ENCODE peak calls at places on chromosomes 2 and 18, in ten cellular contexts. Z is neural progenitor cell; F is OCI-LY7; N is IMR-90; H is astrocyte of the spinal cord; B is HL-60; R is cardiac muscle cell; X is HepG2; D is CD4-positive, alpha-beta memory T cell; T is CD8-positive, alpha-beta memory T cell. V is an unnamed sample.
A peak's percentile ranks its signal among the peaks of the same experiment; 100 is the strongest.

GRCh38 chr2:236172866-236173733 is 4.9 kb upstream of the GBX2 start:
- DNase-seq in H (no peak), F (no peak), Z (peak; percentile 59), X (peak; percentile 59), T (no peak), N (no peak), R (no peak), D (no peak), B (no peak), V (no peak)

GRCh38 chr2:15756011-15756550 is 164.4 kb downstream of the DDX1 start:
- DNase-seq in T (no peak), R (no peak), X (no peak), B (no peak), F (no peak), Z (no peak), N (no peak), H (no peak), D (no peak), V (no peak)

GRCh38 chr2:168816369-168816768 is 13.9 kb downstream of the NOSTRIN start:
- DNase-seq in N (peak; percentile 87), B (no peak), H (peak; percentile 85), F (no peak), R (no peak), X (no peak), D (no peak), T (no peak), Z (no peak), V (peak; percentile 79)

GRCh38 chr18:5693637-5694175 is 149.9 kb upstream of the EPB41L3 start:
- DNase-seq in D (no peak), F (no peak), N (no peak), T (no peak), Z (peak; percentile 9), R (no peak), H (no peak), X (no peak), B (no peak), V (no peak)

GRCh38 chr2:240256704-240257637 is 116.5 kb upstream of the OTOS start:
- DNase-seq in Z (no peak), H (no peak), B (no peak), D (no peak), F (no peak), T (no peak), R (no peak), X (no peak), N (no peak), V (no peak)

GRCh38 chr18:34809697-34810096 is 99.6 kb downstream of the DTNA start:
- DNase-seq in Z (peak; percentile 56), T (no peak), D (no peak), B (peak; percentile 37), F (no peak), H (peak; percentile 32), X (peak; percentile 52), R (peak; percentile 25), N (peak; percentile 32), V (peak; percentile 45)

GRCh38 chr2:27756544-27757498 is 14.7 kb upstream of the MRPL33 start:
- DNase-seq in D (no peak), N (no peak), X (no peak), F (no peak), B (peak; percentile 96), T (no peak), Z (no peak), H (peak; percentile 40), R (no peak), V (no peak)

GRCh38 chr2:179724403-179724802 is 137.0 kb downstream of the ZNF385B start:
- DNase-seq in Z (no peak), N (no peak), B (no peak), F (no peak), D (no peak), H (no peak), T (no peak), X (no peak), R (no peak), V (no peak)

GRCh38 chr18:45726603-45727002 is 2.6 kb downstream of the SLC14A1 start:
- DNase-seq in H (no peak), B (no peak), R (no peak), F (no peak), X (no peak), N (peak; percentile 39), T (no peak), D (no peak), Z (no peak), V (no peak)

GRCh38 chr18:45723921-45724320 is at the start of gene SLC14A1:
- DNase-seq in R (no peak), H (no peak), B (no peak), T (no peak), X (no peak), N (no peak), D (no peak), F (no peak), Z (no peak), V (no peak)

GRCh38 chr18:45722899-45723298 is 1.1 kb upstream of the SLC14A1 start:
- DNase-seq in T (peak; percentile 34), N (peak; percentile 77), F (peak; percentile 49), B (peak; percentile 73), H (peak; percentile 83), R (peak; percentile 77), X (peak; percentile 21), D (peak; percentile 57), Z (peak; percentile 76), V (peak; percentile 73)

GRCh38 chr18:45727068-45727467 is 3.1 kb downstream of the SLC14A1 start:
- DNase-seq in N (no peak), D (no peak), B (no peak), F (no peak), T (no peak), R (no peak), Z (no peak), H (no peak), X (no peak), V (no peak)

GRCh38 chr18:45724591-45724990 is 610 bp downstream of the SLC14A1 start:
- DNase-seq in Z (no peak), H (no peak), R (no peak), X (no peak), D (no peak), T (no peak), B (no peak), F (no peak), N (no peak), V (no peak)
- H3K4me3 ChIP-seq in Z (no peak overlapping the region), H (peak overlapping the region; percentile 36), R (no peak overlapping the region), X (no peak overlapping the region), D (no peak overlapping the region), T (no peak overlapping the region), B (no peak overlapping the region), F (no peak overlapping the region), N (peak overlapping the region; percentile 5), V (no peak overlapping the region)

GRCh38 chr2:231613054-231613654 is 20.5 kb downstream of the TEX44 start:
- DNase-seq in Z (no peak), F (peak; percentile 44), B (no peak), X (peak; percentile 42), D (no peak), N (no peak), T (no peak), R (no peak), H (no peak), V (peak; percentile 21)

GRCh38 chr2:231615058-231615671 is 22.5 kb downstream of the TEX44 start:
- DNase-seq in D (peak; percentile 12), T (no peak), N (no peak), B (no peak), H (no peak), R (no peak), Z (peak; percentile 62), X (no peak), F (peak; percentile 27), V (no peak)

GRCh38 chr2:231614559-231615057 is 21.9 kb downstream of the TEX44 start:
- DNase-seq in N (no peak), D (peak; percentile 15), B (peak; percentile 80), T (peak; percentile 13), F (peak; percentile 73), R (no peak), X (no peak), H (no peak), Z (no peak), V (no peak)

GRCh38 chr2:231612199-231613053 is 19.8 kb downstream of the TEX44 start:
- DNase-seq in Z (peak; percentile 86), H (peak; percentile 97), B (peak; percentile 98), R (peak; percentile 84), T (peak; percentile 79), F (peak; percentile 91), N (peak; percentile 96), X (peak; percentile 80), D (peak; percentile 83), V (peak; percentile 94)

DNA sequence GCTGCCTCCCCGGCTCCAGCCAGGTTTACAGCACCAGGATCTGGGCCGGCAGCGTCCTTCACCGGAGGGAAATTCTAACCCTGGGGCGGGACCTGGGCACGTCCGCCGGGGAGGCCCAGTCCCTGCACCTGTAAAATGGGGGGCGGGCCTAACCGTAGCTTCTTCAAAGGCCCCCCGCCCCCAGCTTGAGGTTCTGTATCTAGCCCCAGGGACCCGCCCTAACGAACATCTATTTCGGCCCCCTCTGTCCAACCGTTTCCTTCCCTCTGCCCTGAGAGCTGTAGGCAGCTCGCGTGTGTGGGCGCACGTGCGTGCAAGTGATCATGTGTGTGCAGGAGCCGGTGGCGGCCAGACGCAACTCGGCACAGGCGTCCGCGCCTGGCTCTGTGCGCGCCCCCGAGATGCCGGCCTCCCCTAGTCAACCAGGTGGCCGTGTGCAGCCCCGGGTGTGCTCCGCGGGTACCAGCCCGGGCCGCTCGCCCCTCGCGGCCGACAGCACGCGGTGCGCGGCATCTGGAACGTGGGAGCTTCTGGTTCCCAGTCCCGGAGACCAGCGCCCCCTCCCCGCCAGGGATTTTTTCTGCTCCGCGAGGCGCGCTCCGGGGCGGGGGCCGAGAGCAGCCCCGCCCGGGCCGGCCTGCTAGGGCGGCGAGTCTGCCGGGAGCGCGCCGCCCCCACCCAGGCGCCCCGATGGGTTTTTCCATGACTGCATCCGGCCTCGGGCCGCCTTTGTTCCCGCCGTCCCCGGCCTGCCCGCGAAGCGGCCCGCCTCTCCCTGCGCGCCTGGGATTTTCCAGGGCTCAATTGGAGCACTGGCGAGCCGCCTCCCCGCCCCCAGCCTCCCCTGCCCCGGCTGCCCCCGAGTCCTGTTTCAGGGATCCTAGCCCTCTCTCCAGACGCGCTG is 21.2 kb downstream of the TEX44 start:
- DNase-seq in D (peak; percentile 55), T (peak; percentile 54), X (peak; percentile 83), R (peak; percentile 84), H (peak; percentile 89), B (peak; percentile 99), Z (peak; percentile 96), F (peak; percentile 99), N (peak; percentile 80), V (peak; percentile 64)
- H3K4me3 ChIP-seq in D (peak overlapping the region; percentile 47), T (peak overlapping the region; percentile 62), X (peak overlapping the region; percentile 41), R (peak overlapping the region; percentile 9), H (peak overlapping the region; percentile 25), B (peak overlapping the region; percentile 10), Z (peak overlapping the region; percentile 45), F (peak overlapping the region; percentile 60), N (peak overlapping the region; percentile 42), V (peak overlapping the region; percentile 40)

DNA sequence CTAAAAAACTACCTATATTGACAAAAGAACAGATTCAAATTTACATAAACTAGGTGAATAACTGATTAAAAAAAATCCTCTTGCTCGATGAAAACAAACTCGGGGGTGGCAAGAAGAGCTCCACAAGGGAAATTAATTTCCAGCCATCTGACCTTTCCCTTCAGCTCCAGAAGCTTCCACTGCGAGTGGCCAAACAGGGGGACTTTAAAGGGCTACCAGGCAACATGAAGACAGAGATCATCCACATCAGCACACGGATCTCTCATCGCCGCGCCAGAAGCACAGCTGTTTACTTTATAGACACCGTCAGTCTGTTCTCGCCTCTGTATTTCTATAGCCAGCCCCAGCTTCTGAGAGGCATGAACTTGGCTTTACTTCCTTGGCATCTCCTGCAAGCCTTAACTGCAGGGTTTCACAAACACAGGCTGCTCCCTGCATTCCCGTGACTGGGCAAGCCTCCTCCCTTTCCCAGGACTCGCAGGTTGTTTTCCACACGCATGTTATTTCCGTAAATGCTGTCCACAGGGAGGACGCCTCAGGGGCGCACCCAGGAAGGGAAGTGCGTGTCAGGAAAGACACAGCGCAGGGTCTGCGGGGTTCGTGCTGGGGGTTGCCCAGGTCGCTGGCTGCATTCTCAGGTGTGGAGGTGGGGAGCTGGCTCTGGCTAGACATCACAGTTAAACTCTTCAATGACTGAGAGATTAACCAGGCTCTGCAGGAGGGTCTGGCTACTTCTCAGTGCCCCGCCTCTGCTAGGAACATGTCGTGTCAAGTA is 85.0 kb downstream of the USP40 start:
- DNase-seq in X (no peak), F (no peak), D (no peak), Z (no peak), R (no peak), B (no peak), H (no peak), T (no peak), N (no peak), V (peak; percentile 70)
- H3K4me3 ChIP-seq in X (no peak overlapping the region), F (no peak overlapping the region), D (no peak overlapping the region), Z (no peak overlapping the region), R (no peak overlapping the region), B (no peak overlapping the region), H (no peak overlapping the region), T (no peak overlapping the region), N (no peak overlapping the region), V (peak overlapping the region; percentile 5)

DNA sequence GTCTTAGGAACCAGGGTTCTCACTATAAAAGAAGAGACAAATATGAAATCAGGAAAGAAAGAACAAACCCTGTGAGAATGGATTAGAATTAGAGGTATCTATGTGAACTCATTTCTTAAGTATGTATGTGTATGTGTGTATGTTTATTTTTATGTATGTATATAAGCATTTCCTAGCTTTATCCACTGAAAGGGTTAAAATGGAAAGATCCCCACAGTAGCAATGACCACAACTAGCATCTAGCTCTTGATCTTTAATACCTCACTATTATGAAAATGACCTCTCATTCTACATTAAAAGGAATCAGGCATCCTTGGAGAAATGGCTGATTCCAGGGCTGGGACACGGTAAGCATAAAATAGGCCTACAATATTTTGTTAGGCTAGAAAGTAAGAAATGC is 31.6 kb downstream of the RTN4 start:
- DNase-seq in T (no peak), Z (no peak), F (no peak), N (no peak), X (no peak), H (no peak), B (no peak), R (no peak), D (no peak), V (no peak)
- H3K4me3 ChIP-seq in T (no peak overlapping the region), Z (no peak overlapping the region), F (no peak overlapping the region), N (no peak overlapping the region), X (no peak overlapping the region), H (no peak overlapping the region), B (no peak overlapping the region), R (no peak overlapping the region), D (no peak overlapping the region), V (no peak overlapping the region)